ENCODE peak calls at places on chromosomes 7 and 10, in seven cellular contexts. I is PC-3, V is hepatocyte, H is HCT116, D is neural progenitor cell, P is GM23248, F is MM.1S. C is an unnamed sample.

GRCh38 chr10:2949948-2950354 is 117.4 kb upstream of the PFKP start:
- DNase-seq in H (no peak), F (no peak), V (no peak), P (peak), D (no peak), I (peak), C (no peak)

GRCh38 chr10:112393827-112394226 is 19.9 kb downstream of the ACSL5 start:
- DNase-seq in H (no peak), V (no peak), I (no peak), P (no peak), D (no peak), F (no peak), C (no peak)

GRCh38 chr7:107032050-107032449 is 12.5 kb upstream of the PRKAR2B start:
- DNase-seq in H (no peak), F (no peak), D (no peak), V (no peak), I (no peak), P (no peak), C (no peak)

GRCh38 chr7:7921830-7922229 is 46.8 kb upstream of the GLCCI1 start:
- DNase-seq in F (no peak), P (no peak), I (no peak), V (no peak), H (no peak), D (no peak), C (no peak)

GRCh38 chr7:140889645-140890044 is 35.1 kb downstream of the BRAF start:
- DNase-seq in H (no peak), F (no peak), V (no peak), D (no peak), P (no peak), I (no peak), C (no peak)

GRCh38 chr10:123901621-123902020 is 10.0 kb upstream of the CPXM2 start:
- DNase-seq in I (no peak), F (no peak), H (peak), P (no peak), D (no peak), V (no peak), C (no peak)

GRCh38 chr10:62454696-62455451 is 80.7 kb downstream of the ZNF365 start:
- DNase-seq in D (no peak), V (peak), F (no peak), P (peak), H (no peak), I (peak), C (no peak)

GRCh38 chr7:155973451-155973997 is 161.3 kb upstream of the SHH start:
- DNase-seq in V (no peak), H (no peak), D (no peak), I (no peak), P (no peak), F (no peak), C (no peak)

GRCh38 chr7:134784251-134785049 is 5.0 kb downstream of the CALD1 start:
- DNase-seq in H (no peak), I (no peak), D (peak), V (no peak), P (no peak), F (no peak), C (no peak)

GRCh38 chr10:14758994-14759664 is 15.6 kb downstream of the FAM107B start:
- DNase-seq in I (peak), P (no peak), V (no peak), D (no peak), H (peak), F (no peak), C (no peak)

GRCh38 chr7:80967536-80968297 is 48.9 kb upstream of the SEMA3C start:
- DNase-seq in F (no peak), I (no peak), H (no peak), D (no peak), V (no peak), P (no peak), C (no peak)

GRCh38 chr7:2360791-2361190 is 6.2 kb downstream of the EIF3B start:
- DNase-seq in P (peak), I (no peak), D (no peak), V (no peak), F (no peak), H (no peak), C (no peak)

GRCh38 chr7:41855798-41856197 is 152.9 kb upstream of the INHBA start:
- DNase-seq in I (no peak), D (no peak), P (peak), F (no peak), V (no peak), H (no peak), C (no peak)

GRCh38 chr7:131109011-131109756 is 218.5 kb upstream of the MKLN1 start:
- DNase-seq in H (no peak), V (no peak), I (peak), D (no peak), P (peak), F (peak), C (no peak)

GRCh38 chr10:42941245-42941644 is 135.6 kb upstream of the RET start:
- DNase-seq in H (no peak), P (no peak), F (no peak), I (no peak), V (no peak), D (no peak), C (no peak)

GRCh38 chr7:7157177-7157886 is 25.0 kb upstream of the C1GALT1 start:
- DNase-seq in P (peak), F (peak), V (no peak), H (no peak), I (peak), D (no peak), C (no peak)

GRCh38 chr10:68095176-68095575 is 14.1 kb upstream of the MYPN start:
- DNase-seq in D (no peak), P (peak), V (no peak), I (peak), F (no peak), H (no peak), C (no peak)

GRCh38 chr7:81873559-81873958 is 103.7 kb upstream of the HGF start:
- DNase-seq in P (peak), V (no peak), D (no peak), H (no peak), F (peak), I (no peak), C (no peak)

GRCh38 chr10:119650692-119651513 is at the start of gene BAG3:
- DNase-seq in P (peak), I (peak), V (peak), F (peak), H (peak), D (peak), C (peak)

GRCh38 chr7:66640802-66641525 is 12.3 kb downstream of the KCTD7 start:
- DNase-seq in V (peak), F (no peak), I (no peak), P (no peak), D (no peak), H (no peak), C (no peak)

GRCh38 chr7:106139253-106140251 is 27.4 kb upstream of the SYPL1 start:
- DNase-seq in V (peak), I (no peak), H (no peak), P (peak), F (no peak), D (no peak), C (no peak)

GRCh38 chr10:43249962-43250624 is 16.8 kb downstream of the RASGEF1A start:
- DNase-seq in V (no peak), D (peak), F (no peak), H (no peak), I (peak), P (no peak), C (peak)

GRCh38 chr10:97196213-97197029 is 10.7 kb upstream of the SLIT1 start:
- DNase-seq in D (peak), H (peak), P (peak), V (peak), F (peak), I (peak), C (peak)
- TF ChIP-seq EZH2 in D (peak), H (no peak), P (no peak), V (no peak), F (no peak), I (no peak), C (no peak)

GRCh38 chr10:12844796-12845524 is 156.6 kb downstream of the CCDC3 start:
- DNase-seq in I (peak), H (peak), D (no peak), F (no peak), V (peak), P (peak), C (no peak)
- TF ChIP-seq EZH2phosphoT487 in I (no peak), H (no peak), D (no peak), F (no peak), V (no peak), P (no peak), C (no peak)

DNA sequence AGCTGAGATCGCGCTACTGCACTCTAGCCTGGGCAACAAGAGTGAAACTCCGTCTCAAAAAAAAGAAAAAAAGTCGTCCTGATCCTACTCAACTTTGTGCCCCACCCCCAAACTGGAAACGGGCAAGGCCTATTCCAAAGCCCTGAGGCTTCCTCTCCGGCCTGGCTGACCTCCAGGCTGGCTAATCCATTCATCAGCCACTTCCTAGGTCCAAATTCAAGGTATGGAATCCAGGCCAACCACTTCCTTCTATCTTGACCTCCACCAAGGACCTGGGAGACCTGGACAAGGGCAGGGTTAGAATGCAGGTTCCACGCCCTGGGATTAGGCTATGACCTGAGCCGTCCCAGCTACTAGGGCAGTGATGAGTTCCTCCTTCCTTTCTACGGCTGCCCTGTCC is 20.4 kb upstream of the EIF4H start:
- DNase-seq in V (no peak), P (no peak), F (no peak), D (no peak), I (peak), H (no peak), C (no peak)
- H2AFZ ChIP-seq in V (no peak), P (no peak), F (no peak), D (no peak), I (peak), H (no peak), C (no peak)

DNA sequence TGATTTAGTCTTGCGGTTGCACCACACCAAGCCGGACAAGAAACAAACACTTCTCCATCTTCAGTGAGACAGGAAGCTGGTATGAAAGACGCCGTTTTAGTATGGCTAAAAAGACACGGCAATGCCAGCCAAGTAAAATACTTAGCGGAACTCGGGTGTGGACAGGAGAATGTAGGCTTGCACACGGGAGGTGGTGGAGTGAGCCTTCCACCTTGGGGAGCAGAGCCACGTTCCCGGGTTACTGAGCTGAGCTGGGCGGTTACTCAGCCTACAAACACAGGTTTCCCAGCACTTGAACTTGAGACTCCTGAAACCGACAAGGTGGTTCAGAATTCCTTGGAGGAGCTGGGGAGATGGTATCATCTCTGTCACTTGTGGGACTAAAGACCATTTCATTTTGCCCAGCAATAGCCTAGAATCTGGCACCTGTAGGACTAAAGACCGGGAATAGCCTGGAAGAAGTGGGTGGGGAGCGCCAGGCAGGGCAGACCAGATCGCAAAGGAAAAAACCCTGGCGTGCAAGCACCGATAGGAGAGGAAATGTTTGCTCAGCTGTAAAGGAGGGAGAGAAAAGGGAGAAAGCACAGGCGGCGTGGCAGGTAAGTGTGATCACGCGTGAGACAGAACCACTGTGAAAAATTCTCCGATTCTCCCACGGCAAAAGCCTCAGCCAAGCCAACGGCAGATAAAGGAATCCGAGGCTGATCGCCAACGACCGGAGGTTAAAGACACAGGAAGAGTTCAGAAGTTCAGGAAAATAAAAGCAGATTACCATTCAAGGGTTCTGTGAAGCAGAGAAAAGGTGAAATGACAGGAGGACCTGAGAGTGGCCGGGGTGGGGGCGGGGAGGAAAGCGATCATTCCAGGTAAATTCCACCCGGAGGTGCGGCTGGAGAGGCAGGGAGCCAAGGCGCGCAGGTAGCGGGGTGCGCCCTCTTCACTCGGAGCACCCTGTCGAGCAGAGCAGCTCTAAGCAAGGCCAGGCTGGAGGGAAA is 35.0 kb upstream of the SEPHS1 start:
- DNase-seq in V (peak), D (no peak), F (no peak), H (no peak), I (peak), P (peak), C (peak)
- TF ChIP-seq EZH2 in V (no peak), D (no peak), F (no peak), H (no peak), I (no peak), P (no peak), C (no peak)

GRCh38 chr7:94031865-94032264 is 27.7 kb upstream of the BET1 start:
- DNase-seq in F (no peak), V (no peak), I (no peak), D (no peak), H (no peak), P (no peak), C (no peak)
- TF ChIP-seq EZH2phosphoT487 in F (no peak), V (no peak), I (no peak), D (no peak), H (no peak), P (no peak), C (no peak)

DNA sequence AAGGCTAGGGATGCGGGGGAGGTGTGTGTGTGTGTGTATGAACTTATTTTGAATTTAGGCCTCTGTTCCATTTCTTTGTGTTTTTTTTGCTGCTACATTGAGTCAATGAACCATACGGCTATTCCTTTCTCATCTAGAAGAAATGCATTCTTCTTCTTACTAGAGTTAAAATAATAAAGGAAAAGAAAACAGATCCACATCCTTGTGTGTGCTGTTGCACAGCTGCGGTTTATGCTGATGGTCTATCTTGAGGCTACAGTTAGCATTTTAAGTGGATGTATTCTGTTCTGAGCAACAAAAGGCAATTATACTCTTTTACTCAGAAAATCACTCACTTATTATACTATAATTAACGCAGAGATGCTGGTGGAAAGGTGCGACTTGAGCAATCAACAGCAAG is 615.0 kb upstream of the MBL2 start:
- DNase-seq in I (no peak), V (no peak), P (no peak), D (no peak), F (no peak), H (no peak), C (no peak)
- H2AFZ ChIP-seq in I (no peak), V (no peak), P (no peak), D (no peak), F (no peak), H (no peak), C (no peak)

DNA sequence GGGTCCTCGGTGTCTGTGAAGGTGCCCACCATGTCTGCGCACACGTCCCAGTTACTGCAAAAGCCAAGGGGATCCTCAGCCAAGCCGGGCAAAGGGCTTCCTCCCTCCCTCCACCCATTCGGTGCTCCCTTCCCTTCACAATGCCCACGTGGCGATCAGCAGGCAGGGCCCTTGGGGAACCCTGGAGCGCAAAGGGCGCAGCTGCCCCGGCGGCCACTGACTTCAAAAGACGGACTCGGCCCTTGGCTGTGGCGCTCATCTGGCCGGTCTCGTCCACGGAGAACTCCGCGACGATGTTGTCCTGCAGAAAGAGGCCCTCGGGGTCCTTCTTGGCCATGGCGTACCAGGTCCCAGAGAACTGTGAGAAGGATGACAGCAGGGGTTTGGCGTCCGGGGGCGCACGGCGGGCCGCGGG is 582 bp downstream of the RBP4 start:
- DNase-seq in H (no peak), D (no peak), F (no peak), P (no peak), I (no peak), V (peak), C (peak)
- TF ChIP-seq EZH2 in H (no peak), D (no peak), F (no peak), P (no peak), I (no peak), V (no peak), C (peak)

GRCh38 chr10:78821052-78821451 is 247.7 kb upstream of the ZMIZ1 start:
- DNase-seq in V (no peak), I (no peak), F (no peak), H (no peak), P (no peak), D (no peak), C (no peak)
- TF ChIP-seq EZH2phosphoT487 in V (no peak), I (no peak), F (no peak), H (no peak), P (no peak), D (no peak), C (no peak)

C was measured in GM23338.